ENCODE peak calls at places on chromosomes 16 and 17, in five cellular contexts. U is ovary, F is T47D, J is tibial artery, P is right atrium auricular region. A is an unnamed sample.
A peak's percentile ranks its signal among the peaks of the same experiment; 100 is the strongest.

GRCh38 chr17:73686961-73687360 is 42.7 kb upstream of the SDK2 start:
- DNase-seq in P (no peak), U (no peak), F (no peak), J (no peak), A (no peak)

GRCh38 chr16:78822509-78822908 is 723.1 kb downstream of the WWOX start:
- DNase-seq in F (no peak), P (no peak), U (no peak), J (no peak), A (no peak)

GRCh38 chr16:22071352-22071923 is 20.9 kb upstream of the VWA3A start:
- DNase-seq in F (no peak), J (no peak), P (no peak), U (no peak), A (no peak)

GRCh38 chr16:57760357-57761160 is 25.0 kb downstream of the KATNB1 start:
- DNase-seq in J (no peak), U (no peak), F (no peak), P (no peak), A (no peak)

GRCh38 chr16:10514369-10515055 is 65.9 kb downstream of the EMP2 start:
- DNase-seq in P (no peak), J (peak; percentile 38), U (peak; percentile 62), F (peak; percentile 73), A (peak; percentile 82)

GRCh38 chr16:923184-923583 is 47.6 kb downstream of the LMF1 start:
- DNase-seq in J (no peak), F (no peak), U (no peak), P (no peak), A (no peak)

GRCh38 chr17:45127583-45128300 is 4.6 kb downstream of the PLCD3 start:
- DNase-seq in J (peak; percentile 67), F (peak; percentile 67), U (peak; percentile 74), P (peak; percentile 83), A (peak; percentile 29)

GRCh38 chr16:23712976-23713375 is at the start of gene ERN2:
- DNase-seq in J (no peak), U (no peak), F (no peak), P (no peak), A (no peak)

GRCh38 chr16:89114159-89114981 is 20.7 kb downstream of the ACSF3 start:
- DNase-seq in F (no peak), J (no peak), U (no peak), P (no peak), A (no peak)

GRCh38 chr17:42153919-42154491 is 784 bp downstream of the RAB5C start:
- DNase-seq in F (peak; percentile 42), U (no peak), J (no peak), P (no peak), A (peak; percentile 81)

GRCh38 chr17:68512967-68513474 is 791 bp downstream of the PRKAR1A start:
- DNase-seq in P (peak; percentile 72), J (peak; percentile 67), F (peak; percentile 44), U (no peak), A (peak; percentile 39)

GRCh38 chr17:32609085-32609484 is 122.3 kb downstream of the CDK5R1 start:
- DNase-seq in U (no peak), P (no peak), F (peak; percentile 81), J (no peak), A (peak; percentile 78)

GRCh38 chr16:70253291-70254094 is 1.8 kb upstream of the EXOSC6 start:
- DNase-seq in J (no peak), U (no peak), P (peak; percentile 54), F (peak; percentile 65), A (peak; percentile 22)

GRCh38 chr17:75819116-75819515 is 25.1 kb downstream of the UNC13D start:
- DNase-seq in F (peak; percentile 69), P (no peak), J (no peak), U (no peak), A (no peak)

GRCh38 chr17:77311371-77311981 is 170.7 kb downstream of the SEC14L1 start:
- DNase-seq in U (peak; percentile 14), P (no peak), J (peak; percentile 18), F (no peak), A (no peak)

GRCh38 chr16:84648595-84649510 is 542 bp downstream of the KLHL36 start:
- DNase-seq in J (peak; percentile 41), U (peak; percentile 51), P (no peak), F (peak; percentile 54), A (no peak)

GRCh38 chr16:27024010-27024409 is 42.7 kb upstream of the C16orf82 start:
- DNase-seq in J (no peak), P (no peak), U (no peak), F (no peak), A (no peak)

GRCh38 chr17:7562208-7562605 is 488 bp downstream of the SENP3 start:
- DNase-seq in J (no peak), F (no peak), U (no peak), P (no peak), A (no peak)

GRCh38 chr17:75340636-75341035 is 51.4 kb upstream of the SLC25A19 start:
- DNase-seq in P (no peak), J (no peak), F (no peak), U (no peak), A (no peak)

A was measured in KBM-7.